ENCODE peak calls at places on chromosomes 5 and 9, in eight cellular contexts. I is spleen; R is DND-41; A is cardiac muscle cell; L is ovary; B is A549; V is CD4-positive, alpha-beta T cell; Y is psoas muscle. D is an unnamed sample.

GRCh38 chr9:116629700-116630099 is 57.4 kb upstream of the TRIM32 start:
- DNase-seq in I (no peak), R (no peak), A (no peak), L (no peak), B (no peak), V (no peak), Y (no peak), D (no peak)

GRCh38 chr5:149730620-149731331 is 666 bp downstream of the PPARGC1B start:
- DNase-seq in I (peak), R (peak), A (peak), L (peak), B (peak), V (peak), Y (peak), D (no peak)

GRCh38 chr5:122780296-122780695 is 5.4 kb downstream of the SNX2 start:
- DNase-seq in I (no peak), R (no peak), A (no peak), L (no peak), B (no peak), V (no peak), Y (no peak), D (no peak)

GRCh38 chr9:100063185-100063584 is 35.6 kb downstream of the ERP44 start:
- DNase-seq in I (no peak), R (no peak), A (peak), L (no peak), B (no peak), V (no peak), Y (no peak), D (no peak)

GRCh38 chr5:61732796-61733195 is 400.7 kb downstream of the ZSWIM6 start:
- DNase-seq in I (no peak), R (no peak), A (no peak), L (no peak), B (no peak), V (no peak), Y (no peak), D (no peak)

GRCh38 chr5:155193018-155193417 is 179.5 kb downstream of the KIF4B start:
- DNase-seq in I (no peak), R (no peak), A (no peak), L (no peak), B (no peak), V (no peak), Y (no peak), D (no peak)

GRCh38 chr5:126373621-126374416 is 49.4 kb upstream of the GRAMD2B start:
- DNase-seq in I (no peak), R (no peak), A (no peak), L (no peak), B (no peak), V (no peak), Y (no peak), D (no peak)

GRCh38 chr5:69213513-69214215 is 21.0 kb upstream of the CDK7 start:
- DNase-seq in I (no peak), R (no peak), A (peak), L (no peak), B (no peak), V (no peak), Y (no peak), D (no peak)

GRCh38 chr9:36642817-36643216 is 70.1 kb downstream of the MELK start:
- DNase-seq in I (no peak), R (no peak), A (no peak), L (no peak), B (no peak), V (no peak), Y (no peak), D (no peak)

GRCh38 chr5:75660678-75661465 is 49.6 kb downstream of the ANKDD1B start:
- DNase-seq in I (no peak), R (no peak), A (no peak), L (no peak), B (no peak), V (no peak), Y (no peak), D (no peak)

GRCh38 chr5:107519900-107520354 is 150.8 kb downstream of the EFNA5 start:
- DNase-seq in I (no peak), R (no peak), A (no peak), L (no peak), B (no peak), V (no peak), Y (no peak), D (no peak)

GRCh38 chr9:86827893-86828292 is 119.4 kb downstream of the GAS1 start:
- DNase-seq in I (no peak), R (no peak), A (peak), L (no peak), B (no peak), V (no peak), Y (no peak), D (no peak)

GRCh38 chr9:137619240-137620090 is 660 bp downstream of the EHMT1 start:
- DNase-seq in I (peak), R (peak), A (peak), L (no peak), B (peak), V (peak), Y (peak), D (no peak)

GRCh38 chr5:88702328-88702727 is 180.7 kb downstream of the MEF2C start:
- DNase-seq in I (no peak), R (no peak), A (no peak), L (no peak), B (no peak), V (no peak), Y (no peak), D (no peak)

GRCh38 chr5:138463335-138464017 is 1.8 kb upstream of the EGR1 start:
- DNase-seq in I (no peak), R (no peak), A (peak), L (peak), B (no peak), V (no peak), Y (no peak), D (no peak)

GRCh38 chr5:61805101-61805500 is 473.0 kb downstream of the ZSWIM6 start:
- DNase-seq in I (no peak), R (no peak), A (peak), L (no peak), B (peak), V (no peak), Y (no peak), D (no peak)

DNA sequence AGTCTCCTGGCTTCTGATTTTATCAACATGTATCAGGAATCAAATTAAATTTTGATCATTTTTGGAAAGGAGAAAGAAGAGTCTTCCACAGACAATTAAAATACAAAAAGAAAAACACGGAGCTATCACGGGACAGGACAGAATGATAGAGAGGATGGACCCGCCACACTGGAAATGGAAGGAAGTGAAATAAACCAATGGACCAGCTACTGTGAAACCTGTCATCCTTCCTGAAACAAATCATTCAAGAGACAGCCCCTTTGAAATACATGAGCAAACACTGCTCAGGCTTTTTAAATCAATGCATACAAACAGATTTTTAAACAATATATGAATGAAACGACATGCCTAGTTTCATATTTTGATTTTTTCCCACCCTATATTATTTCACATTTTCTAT is 339.4 kb downstream of the ACTL7B start:
- DNase-seq in I (no peak), R (no peak), A (no peak), L (no peak), B (no peak), V (no peak), Y (no peak), D (no peak)
- H3K27ac ChIP-seq in I (no peak), R (no peak), A (no peak), L (no peak), B (no peak), V (no peak), Y (no peak), D (no peak)

GRCh38 chr5:43042626-43043399 is 2.7 kb upstream of the ANXA2R start:
- DNase-seq in I (peak), R (peak), A (peak), L (peak), B (no peak), V (peak), Y (peak), D (peak)
- TF ChIP-seq CTCF in I (peak), R (peak), A (peak), L (no peak), B (peak), V (no peak), Y (no peak), D (peak)

GRCh38 chr5:43037929-43038510 is 2.1 kb downstream of the ANXA2R start:
- DNase-seq in I (no peak), R (peak), A (peak), L (no peak), B (no peak), V (no peak), Y (no peak), D (no peak)

GRCh38 chr5:43040287-43041098 is at the start of gene ANXA2R:
- DNase-seq in I (peak), R (peak), A (peak), L (peak), B (peak), V (peak), Y (peak), D (peak)

GRCh38 chr5:43038523-43038989 is 1.6 kb downstream of the ANXA2R start:
- DNase-seq in I (peak), R (peak), A (no peak), L (no peak), B (no peak), V (peak), Y (no peak), D (no peak)

GRCh38 chr5:43039468-43040286 is 442 bp downstream of the ANXA2R start:
- DNase-seq in I (peak), R (peak), A (peak), L (peak), B (peak), V (peak), Y (peak), D (peak)

DNA sequence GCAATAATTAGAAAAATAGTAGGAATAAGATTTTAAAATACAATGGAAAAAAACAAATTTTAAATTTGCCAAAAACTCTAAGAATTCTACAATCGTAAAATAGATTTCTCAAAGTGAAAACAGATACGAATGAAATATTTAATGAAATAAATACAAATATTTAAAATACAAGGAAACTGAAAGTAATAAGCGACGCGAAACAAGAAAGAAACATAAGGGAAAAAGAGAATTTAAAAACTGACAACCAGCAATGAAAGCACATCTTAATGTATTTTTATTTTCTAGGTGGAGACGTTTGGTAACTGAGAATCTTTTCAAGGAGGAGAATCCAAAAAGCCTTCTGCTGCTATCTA is 1.0 kb downstream of the ANXA2R start:
- DNase-seq in I (no peak), R (no peak), A (no peak), L (no peak), B (no peak), V (no peak), Y (no peak), D (no peak)
- H3K27ac ChIP-seq in I (peak), R (peak), A (no peak), L (no peak), B (peak), V (peak), Y (peak), D (peak)

GRCh38 chr9:114046237-114046755 is 31.8 kb downstream of the AMBP start:
- DNase-seq in I (no peak), R (no peak), A (no peak), L (no peak), B (no peak), V (no peak), Y (no peak), D (no peak)

GRCh38 chr9:114046876-114047275 is 31.2 kb downstream of the AMBP start:
- DNase-seq in I (no peak), R (no peak), A (peak), L (no peak), B (no peak), V (no peak), Y (no peak), D (no peak)

GRCh38 chr9:114049453-114050225 is 28.5 kb downstream of the AMBP start:
- DNase-seq in I (peak), R (no peak), A (no peak), L (peak), B (no peak), V (no peak), Y (no peak), D (no peak)

GRCh38 chr9:114048533-114049452 is 29.3 kb downstream of the AMBP start:
- DNase-seq in I (peak), R (no peak), A (no peak), L (peak), B (no peak), V (no peak), Y (no peak), D (peak)

DNA sequence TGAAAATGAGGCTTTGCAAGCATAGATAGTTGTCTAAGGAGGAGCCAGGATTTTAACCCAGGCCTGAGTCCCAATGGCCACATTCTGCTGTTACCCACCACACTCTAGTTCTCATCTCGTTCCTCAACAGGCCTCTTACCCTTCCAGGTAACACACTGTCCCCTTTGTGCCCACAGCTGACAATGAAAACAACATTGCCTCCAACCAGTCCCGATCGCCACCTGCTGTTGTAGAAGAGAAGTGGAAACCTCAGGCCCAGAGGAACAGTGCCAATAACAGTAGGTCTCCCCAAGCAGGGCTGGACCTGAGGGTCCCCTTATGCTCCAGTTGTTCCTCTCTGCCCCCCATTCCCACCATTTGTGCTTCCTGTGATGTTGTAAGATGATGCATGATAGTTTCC is 30.4 kb downstream of the AMBP start:
- DNase-seq in I (no peak), R (no peak), A (peak), L (peak), B (peak), V (no peak), Y (no peak), D (peak)
- TF ChIP-seq CTCF in I (no peak), R (peak), A (peak), L (no peak), B (no peak), V (no peak), Y (no peak), D (peak)

DNA sequence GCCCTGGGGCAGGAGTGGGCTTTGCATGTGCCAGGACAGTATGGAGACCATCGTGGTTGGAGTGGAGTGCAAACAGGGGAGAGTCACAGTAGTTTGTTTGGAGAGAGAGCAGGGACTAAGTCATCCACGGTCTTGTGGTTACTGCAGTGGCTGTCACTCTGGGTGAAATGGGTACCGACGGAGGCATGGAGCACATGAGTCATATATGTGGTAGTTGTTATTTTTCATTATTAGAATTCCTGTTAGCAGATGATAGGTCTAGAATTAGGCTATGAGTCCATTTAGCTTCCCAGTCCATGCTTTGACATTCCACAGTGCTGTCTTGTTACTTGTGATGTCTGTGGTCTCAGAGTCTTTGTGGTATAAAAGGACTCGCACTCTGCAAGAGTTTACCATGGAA is 303.9 kb downstream of the DMRT2 start:
- DNase-seq in I (no peak), R (no peak), A (no peak), L (no peak), B (no peak), V (no peak), Y (no peak), D (no peak)
- H3K27ac ChIP-seq in I (no peak), R (no peak), A (no peak), L (no peak), B (no peak), V (no peak), Y (no peak), D (no peak)

GRCh38 chr5:74131256-74131655 is 505.3 kb downstream of the ARHGEF28 start:
- DNase-seq in I (no peak), R (no peak), A (no peak), L (no peak), B (no peak), V (no peak), Y (no peak), D (no peak)

GRCh38 chr5:74130141-74130897 is 504.3 kb downstream of the ARHGEF28 start:
- DNase-seq in I (no peak), R (no peak), A (no peak), L (no peak), B (no peak), V (no peak), Y (no peak), D (no peak)

GRCh38 chr5:74124826-74125225 is 498.8 kb downstream of the ARHGEF28 start:
- DNase-seq in I (no peak), R (no peak), A (no peak), L (no peak), B (no peak), V (no peak), Y (no peak), D (no peak)

GRCh38 chr5:74126294-74126693 is 500.3 kb downstream of the ARHGEF28 start:
- DNase-seq in I (no peak), R (no peak), A (no peak), L (no peak), B (no peak), V (no peak), Y (no peak), D (no peak)

DNA sequence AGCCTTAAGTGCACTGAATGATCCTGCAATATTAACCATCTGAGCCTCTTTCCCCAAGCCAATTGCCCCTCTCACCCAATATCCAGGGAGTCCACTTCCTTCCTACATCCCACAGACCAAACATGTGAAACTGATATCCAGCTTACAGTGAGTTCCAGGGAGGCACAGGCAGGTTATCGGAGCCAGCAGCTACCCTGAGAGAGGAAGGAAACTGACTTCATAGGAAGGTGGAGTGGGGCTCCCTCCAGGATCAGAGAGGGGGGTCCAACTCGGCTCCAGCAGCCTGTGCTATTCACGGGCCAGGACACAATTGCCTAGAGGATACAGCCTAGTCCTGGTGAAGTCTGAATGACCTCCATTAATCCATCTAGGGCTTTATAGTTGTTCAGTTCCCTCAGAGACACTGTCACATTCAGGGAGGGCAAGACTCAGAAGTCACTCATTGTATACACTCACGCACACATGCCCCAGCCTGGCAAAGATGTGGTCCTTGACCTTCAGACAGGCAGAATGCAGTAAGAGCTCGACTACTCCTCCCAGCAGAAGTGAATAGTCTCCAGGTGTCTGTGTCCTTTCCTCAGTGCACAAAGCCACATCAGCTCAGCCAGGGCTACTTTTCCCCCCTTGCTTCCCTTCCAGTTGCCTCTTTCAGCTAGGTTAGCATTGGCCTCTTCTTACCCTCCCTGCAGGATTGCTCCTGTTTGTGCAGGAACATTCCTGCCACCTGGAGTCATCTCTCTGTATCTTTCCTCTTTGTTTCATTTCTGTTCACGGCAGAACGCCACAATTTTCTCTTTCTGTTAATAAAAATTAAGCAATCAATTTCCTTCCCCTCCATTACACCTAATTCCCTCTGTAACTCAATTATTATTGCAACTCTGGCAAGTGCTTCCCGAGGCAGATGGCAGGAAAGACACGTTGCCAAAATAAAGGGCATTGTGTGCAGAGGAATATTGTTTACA is 501.7 kb downstream of the ARHGEF28 start:
- DNase-seq in I (no peak), R (no peak), A (peak), L (no peak), B (peak), V (no peak), Y (no peak), D (no peak)
- TF ChIP-seq CTCF in I (peak), R (no peak), A (peak), L (peak), B (peak), V (no peak), Y (peak), D (no peak)

DNA sequence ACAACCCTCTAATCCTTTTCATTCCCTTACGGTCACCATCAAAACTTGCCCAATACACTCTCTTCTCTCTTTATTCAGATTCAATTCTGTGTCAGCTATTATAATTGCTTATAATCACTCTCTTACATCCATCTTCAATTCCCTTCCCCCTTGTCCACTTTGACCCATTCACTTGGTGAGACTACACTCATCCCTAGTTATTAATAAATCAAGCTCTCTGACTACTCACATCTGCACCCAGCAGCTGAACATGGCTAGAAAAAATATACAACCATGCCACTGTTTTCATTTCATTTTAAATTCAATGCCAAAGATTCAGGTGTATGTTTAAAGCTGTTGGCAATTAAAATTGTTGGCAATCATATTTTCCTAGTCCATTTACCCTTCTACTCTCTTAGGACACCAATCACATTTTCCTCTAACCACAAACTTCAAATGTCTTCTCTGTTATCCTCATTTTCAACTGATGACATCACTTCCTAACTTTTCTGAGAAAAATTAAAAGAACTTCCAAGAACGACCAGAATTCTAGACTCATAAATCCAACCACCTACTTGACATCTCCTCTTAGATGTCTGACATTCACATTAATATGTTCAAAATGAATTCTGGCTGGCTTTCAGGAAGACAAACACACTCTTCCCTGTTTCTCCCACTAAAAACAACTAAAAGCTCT is 5.5 kb downstream of the C5orf15 start:
- DNase-seq in I (no peak), R (no peak), A (peak), L (no peak), B (no peak), V (no peak), Y (no peak), D (no peak)
- H3K27ac ChIP-seq in I (peak), R (no peak), A (no peak), L (no peak), B (no peak), V (no peak), Y (no peak), D (peak)

D was measured in right atrium auricular region.